ENCODE peak calls at places on chromosome 21, in four cellular contexts. H, N, Y and R are unnamed samples.
A peak's percentile ranks its signal among the peaks of the same experiment; 100 is the strongest.

GRCh38 chr21:42021751-42022430 is 11.7 kb upstream of the ZBTB21 start:
- DNase-seq in N (no peak), Y (no peak), H (no peak), R (no peak)

GRCh38 chr21:43770066-43770655 is 5.9 kb downstream of the CSTB start:
- DNase-seq in N (no peak), H (no peak), Y (no peak), R (no peak)

GRCh38 chr21:42376338-42376982 is 10.1 kb upstream of the TFF1 start:
- DNase-seq in H (no peak), N (no peak), Y (no peak), R (no peak)

GRCh38 chr21:43657355-43658093 is 1.8 kb downstream of the HSF2BP start:
- DNase-seq in Y (no peak), H (no peak), N (no peak), R (no peak)

GRCh38 chr21:21373969-21374368 is 375.8 kb downstream of the NCAM2 start:
- DNase-seq in Y (peak; percentile 5), H (no peak), N (no peak), R (peak; percentile 10)

GRCh38 chr21:34846601-34847112 is 177.9 kb downstream of the CLIC6 start:
- DNase-seq in Y (no peak), N (peak; percentile 21), H (no peak), R (peak; percentile 88)

GRCh38 chr21:39000496-39000895 is 182.8 kb downstream of the PSMG1 start:
- DNase-seq in N (no peak), Y (no peak), H (no peak), R (no peak)

GRCh38 chr21:33127154-33127893 is 57.4 kb downstream of the OLIG1 start:
- DNase-seq in Y (peak; percentile 48), N (peak; percentile 62), H (peak; percentile 47), R (peak; percentile 67)

GRCh38 chr21:38814126-38815059 is 8.7 kb downstream of the ETS2 start:
- DNase-seq in N (no peak), Y (no peak), H (no peak), R (no peak)

GRCh38 chr21:38905328-38905727 is 99.6 kb downstream of the ETS2 start:
- DNase-seq in H (no peak), N (no peak), Y (no peak), R (no peak)

GRCh38 chr21:36207577-36208320 is 51.1 kb downstream of the DOP1B start:
- DNase-seq in Y (peak; percentile 19), H (no peak), N (no peak), R (peak; percentile 50)

GRCh38 chr21:43866233-43866632 is 1.2 kb downstream of the AGPAT3 start:
- DNase-seq in N (no peak), Y (peak; percentile 60), H (peak; percentile 58), R (peak; percentile 59)

GRCh38 chr21:37380349-37381323 is 14.1 kb downstream of the DYRK1A start:
- DNase-seq in N (no peak), H (no peak), Y (no peak), R (peak; percentile 40)

GRCh38 chr21:42835211-42835610 is 44.1 kb downstream of the WDR4 start:
- DNase-seq in Y (no peak), H (no peak), N (no peak), R (no peak)

GRCh38 chr21:18235545-18235944 is 9.1 kb upstream of the CHODL start:
- DNase-seq in N (no peak), Y (no peak), H (no peak), R (no peak)

GRCh38 chr21:31872452-31873274 is at the start of gene HUNK:
- DNase-seq in N (peak; percentile 80), Y (peak; percentile 56), H (peak; percentile 2), R (peak; percentile 17)

GRCh38 chr21:46549650-46550049 is 55.2 kb downstream of the S100B start:
- DNase-seq in Y (no peak), H (no peak), N (no peak), R (no peak)

GRCh38 chr21:44618909-44619308 is 7.0 kb downstream of the KRTAP10-8 start:
- DNase-seq in Y (no peak), N (no peak), H (peak; percentile 34), R (no peak)

GRCh38 chr21:28883931-28884330 is 108.7 kb downstream of the LTN1 start:
- DNase-seq in Y (no peak), H (no peak), N (no peak), R (no peak)

GRCh38 chr21:39788383-39788782 is 43.4 kb downstream of the IGSF5 start:
- DNase-seq in Y (peak; percentile 79), H (no peak), N (peak; percentile 71), R (peak; percentile 15)

GRCh38 chr21:26041441-26042180 is 129.0 kb downstream of the APP start:
- DNase-seq in Y (peak; percentile 60), H (no peak), N (no peak), R (peak; percentile 78)

GRCh38 chr21:15209224-15209623 is 144.4 kb upstream of the NRIP1 start:
- DNase-seq in N (no peak), H (no peak), Y (no peak), R (no peak)

GRCh38 chr21:33848252-33848953 is 67.2 kb downstream of the ATP5PO start:
- DNase-seq in H (no peak), Y (no peak), N (no peak), R (no peak)

GRCh38 chr21:45403825-45404725 is 890 bp upstream of the COL18A1 start:
- DNase-seq in Y (peak; percentile 27), H (no peak), N (no peak), R (peak; percentile 58)

GRCh38 chr21:45199201-45199600 is 88.5 kb downstream of the POFUT2 start:
- DNase-seq in H (no peak), Y (no peak), N (no peak), R (no peak)

GRCh38 chr21:46626536-46627302 is 8.8 kb upstream of the PRMT2 start:
- DNase-seq in Y (no peak), H (no peak), N (no peak), R (no peak)

GRCh38 chr21:34545079-34545884 is 33.3 kb upstream of the KCNE1 start:
- DNase-seq in H (no peak), N (no peak), Y (peak; percentile 92), R (peak; percentile 44)

GRCh38 chr21:30349572-30349971 is 1.2 kb upstream of the KRTAP23-1 start:
- DNase-seq in Y (no peak), H (no peak), N (no peak), R (no peak)

GRCh38 chr21:45987121-45987711 is 5.6 kb downstream of the COL6A1 start:
- DNase-seq in H (no peak), Y (no peak), N (no peak), R (no peak)

GRCh38 chr21:42852925-42853570 is 26.3 kb downstream of the WDR4 start:
- DNase-seq in H (no peak), N (no peak), Y (no peak), R (no peak)

GRCh38 chr21:27206368-27206982 is 239.6 kb upstream of the ADAMTS5 start:
- DNase-seq in Y (peak; percentile 78), N (no peak), H (no peak), R (no peak)

GRCh38 chr21:36602735-36603134 is 96.2 kb upstream of the SIM2 start:
- DNase-seq in H (no peak), Y (no peak), N (no peak), R (no peak)

GRCh38 chr21:45401916-45402900 is 2.8 kb upstream of the COL18A1 start:
- DNase-seq in Y (no peak), H (no peak), N (no peak), R (no peak)

GRCh38 chr21:45898781-45899180 is 82.8 kb upstream of the COL6A1 start:
- DNase-seq in H (no peak), N (no peak), Y (no peak), R (no peak)

GRCh38 chr21:23111070-23111605 is 2112.9 kb downstream of the NCAM2 start:
- DNase-seq in H (no peak), N (no peak), Y (no peak), R (no peak)

GRCh38 chr21:38985423-38986378 is 180.0 kb downstream of the ETS2 start:
- DNase-seq in N (no peak), H (peak; percentile 30), Y (peak; percentile 99), R (peak; percentile 98)

GRCh38 chr21:45410865-45411809 is 6.2 kb downstream of the COL18A1 start:
- DNase-seq in H (no peak), N (no peak), Y (no peak), R (no peak)

GRCh38 chr21:40143822-40144525 is 276.7 kb downstream of the PCP4 start:
- DNase-seq in H (peak; percentile 37), Y (peak; percentile 36), N (peak; percentile 49), R (peak; percentile 35)